ENCODE peak calls at places on chromosomes 13 and 19, in seven cellular contexts. I is nephron progenitor cell; H is upper lobe of right lung; Y is EH; J is NCI-H2029 treated with DMSO at 0.1 percent for 48 hours; L is fibroblast of pulmonary artery; B is stimulated activated naive CD8-positive, alpha-beta T cell treated with anti-CD3 and anti-CD28 coated beads, Interleukin-15, amount 100 ng/mL, for 72 hours. G is an unnamed sample.

GRCh38 chr19:46713781-46714522 is 3.0 kb downstream of the PRKD2 start:
- DNase-seq in H (peak; percentile 96), Y (peak; percentile 86), I (peak; percentile 65), L (peak; percentile 88), J (peak; percentile 52), B (peak; percentile 42), G (peak; percentile 69)

GRCh38 chr13:43472980-43473379 is 313.8 kb downstream of the ENOX1 start:
- DNase-seq in Y (no peak), B (no peak), H (no peak), I (no peak), J (no peak), L (peak; percentile 20), G (no peak)

GRCh38 chr13:89199138-89199537 is 1528.0 kb downstream of the SLITRK5 start:
- DNase-seq in Y (no peak), B (no peak), J (no peak), I (no peak), H (no peak), L (no peak), G (no peak)

GRCh38 chr13:52084971-52085370 is 43.9 kb downstream of the NEK5 start:
- DNase-seq in J (no peak), Y (no peak), B (no peak), I (no peak), H (no peak), L (no peak), G (no peak)

GRCh38 chr19:54062643-54063042 is 1.1 kb downstream of the VSTM1 start:
- DNase-seq in L (no peak), I (no peak), J (no peak), Y (no peak), H (peak; percentile 80), B (no peak), G (no peak)

GRCh38 chr19:40776966-40777794 is 867 bp upstream of the RAB4B start:
- DNase-seq in I (peak; percentile 89), Y (peak; percentile 94), L (peak; percentile 94), J (peak; percentile 90), B (peak; percentile 83), H (peak; percentile 89), G (peak; percentile 85)

GRCh38 chr19:42091300-42092266 is 15.6 kb downstream of the ZNF574 start:
- DNase-seq in Y (peak; percentile 67), L (peak; percentile 69), J (no peak), H (no peak), I (no peak), B (no peak), G (no peak)

GRCh38 chr19:23401086-23401485 is 5.8 kb upstream of the ZNF91 start:
- DNase-seq in H (no peak), B (no peak), Y (no peak), J (no peak), L (no peak), I (no peak), G (no peak)

GRCh38 chr13:106033634-106034033 is 501.8 kb downstream of the EFNB2 start:
- DNase-seq in L (peak; percentile 84), B (no peak), Y (peak; percentile 41), I (no peak), H (no peak), J (no peak), G (no peak)

GRCh38 chr19:38324431-38324830 is 4.8 kb downstream of the KCNK6 start:
- DNase-seq in Y (no peak), L (no peak), J (no peak), I (no peak), B (no peak), H (no peak), G (no peak)

GRCh38 chr13:49304356-49304755 is 56.6 kb downstream of the CDADC1 start:
- DNase-seq in I (no peak), J (no peak), L (no peak), H (no peak), Y (no peak), B (no peak), G (no peak)

GRCh38 chr19:53536223-53536543 is 1.8 kb upstream of the ZNF331 start:
- DNase-seq in B (no peak), Y (no peak), H (no peak), J (no peak), I (no peak), L (no peak), G (no peak)

GRCh38 chr19:42250666-42251531 is 4.0 kb downstream of the ERF start:
- DNase-seq in B (no peak), Y (peak; percentile 46), I (no peak), J (no peak), H (peak; percentile 75), L (peak; percentile 51), G (no peak)

G was measured in effector CD8-positive, alpha-beta T cell.